ENCODE peak calls at places on chromosomes 5 and 9, in four cellular contexts. U is IMR-90, C is K562, Z is GM23248. J is an unnamed sample.
A peak's percentile ranks its signal among the peaks of the same experiment; 100 is the strongest.

GRCh38 chr9:119675951-119676350 is 306.7 kb upstream of the BRINP1 start:
- DNase-seq in U (no peak), C (no peak), Z (no peak), J (no peak)

GRCh38 chr5:159899067-159900049 is 16.9 kb upstream of the ADRA1B start:
- DNase-seq in U (peak; percentile 70), C (no peak), Z (peak; percentile 73), J (no peak)

GRCh38 chr5:34598177-34598794 is 57.8 kb upstream of the RAI14 start:
- DNase-seq in U (peak; percentile 96), C (no peak), Z (peak; percentile 95), J (no peak)

GRCh38 chr5:56460681-56461191 is 227.6 kb upstream of the ANKRD55 start:
- DNase-seq in U (no peak), C (no peak), Z (no peak), J (no peak)

GRCh38 chr5:90248640-90249039 is 160.9 kb downstream of the CETN3 start:
- DNase-seq in U (no peak), C (no peak), Z (no peak), J (no peak)

GRCh38 chr9:77575785-77576184 is 72.3 kb downstream of the GNA14 start:
- DNase-seq in U (peak; percentile 16), C (peak; percentile 33), Z (peak; percentile 39), J (peak; percentile 81)

GRCh38 chr5:61625682-61626620 is 293.9 kb downstream of the ZSWIM6 start:
- DNase-seq in U (peak; percentile 11), C (peak; percentile 15), Z (peak; percentile 66), J (no peak)

GRCh38 chr5:163861670-163862069 is 356.3 kb downstream of the MAT2B start:
- DNase-seq in U (no peak), C (no peak), Z (no peak), J (no peak)

GRCh38 chr9:108683245-108683644 is 172.5 kb downstream of the ACTL7B start:
- DNase-seq in U (no peak), C (no peak), Z (no peak), J (no peak)

GRCh38 chr5:176716320-176716719 is 69.0 kb downstream of the TSPAN17 start:
- DNase-seq in U (peak; percentile 77), C (no peak), Z (peak; percentile 65), J (no peak)

GRCh38 chr5:63439537-63439936 is 522.7 kb downstream of the HTR1A start:
- DNase-seq in U (no peak), C (no peak), Z (no peak), J (no peak)

GRCh38 chr5:171092194-171092593 is 216.9 kb upstream of the TLX3 start:
- DNase-seq in U (peak; percentile 68), C (no peak), Z (peak; percentile 37), J (no peak)

GRCh38 chr9:112380102-112380581 is at the start of gene HSDL2:
- DNase-seq in U (peak; percentile 28), C (no peak), Z (peak; percentile 78), J (peak; percentile 72)

DNA sequence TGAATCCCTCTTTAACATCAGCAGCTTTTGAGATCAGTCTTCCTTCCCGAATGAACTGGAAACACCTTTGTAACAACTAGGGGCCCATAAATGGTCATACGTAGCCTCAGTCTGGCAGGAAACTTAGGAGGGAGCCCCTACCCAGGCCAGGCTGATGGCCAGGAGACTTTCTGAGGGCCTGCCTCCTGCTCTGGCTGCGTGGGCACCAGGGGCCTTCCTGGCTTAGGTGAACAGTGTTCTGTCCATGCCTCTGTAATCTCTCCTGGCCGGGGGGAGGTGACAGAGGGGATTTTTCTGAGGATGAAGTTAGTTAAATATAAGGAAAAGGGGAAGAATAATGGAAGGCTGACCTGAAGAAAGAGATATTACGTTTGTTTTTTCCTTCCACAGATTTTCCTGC is 843 bp upstream of the FSTL4 start:
- DNase-seq in U (no peak), C (no peak), Z (no peak), J (no peak)
- H3K27me3 ChIP-seq in U (peaks cover 39% of the 10 kb centered on the region), C (peaks cover 2% of the 10 kb centered on the region), Z (peaks cover 67% of the 10 kb centered on the region), J (no peaks in the 10 kb centered on the region)

GRCh38 chr9:86859056-86859455 is 88.2 kb downstream of the GAS1 start:
- DNase-seq in U (no peak), C (no peak), Z (no peak), J (no peak)
- H3K4me2 ChIP-seq in U (no peak overlapping the region), C (no peak overlapping the region), Z (no peak overlapping the region), J (no peak overlapping the region)

GRCh38 chr5:73450672-73451217 is 2.2 kb upstream of the FOXD1 start:
- DNase-seq in U (peak; percentile 52), C (no peak), Z (peak; percentile 67), J (no peak)

GRCh38 chr5:73450041-73450598 is 1.5 kb upstream of the FOXD1 start:
- DNase-seq in U (no peak), C (no peak), Z (peak; percentile 1), J (no peak)

GRCh38 chr5:73448451-73449136 is at the start of gene FOXD1:
- DNase-seq in U (peak; percentile 97), C (peak; percentile 48), Z (peak; percentile 99), J (peak; percentile 79)

GRCh38 chr5:73452215-73452614 is 3.6 kb upstream of the FOXD1 start:
- DNase-seq in U (no peak), C (no peak), Z (no peak), J (no peak)

GRCh38 chr5:73451218-73452130 is 2.9 kb upstream of the FOXD1 start:
- DNase-seq in U (peak; percentile 59), C (peak; percentile 73), Z (peak; percentile 88), J (no peak)
- H3K27me3 ChIP-seq in U (peaks cover 8% of the 10 kb centered on the region), C (peaks cover 41% of the 10 kb centered on the region), Z (no peaks in the 10 kb centered on the region), J (no peaks in the 10 kb centered on the region)

GRCh38 chr5:132095745-132096084 is 22.1 kb downstream of the CSF2 start:
- DNase-seq in U (no peak), C (no peak), Z (no peak), J (no peak)
- H3K4me2 ChIP-seq in U (no peak overlapping the region), C (no peak overlapping the region), Z (peak overlapping the region; percentile 73), J (no peak overlapping the region)

GRCh38 chr5:50969207-50970145 is 303.0 kb downstream of the PARP8 start:
- DNase-seq in U (no peak), C (no peak), Z (peak; percentile 23), J (no peak)

GRCh38 chr5:50968296-50969206 is 302.1 kb downstream of the PARP8 start:
- DNase-seq in U (no peak), C (no peak), Z (peak; percentile 9), J (peak; percentile 16)

GRCh38 chr5:50966986-50967385 is 300.5 kb downstream of the PARP8 start:
- DNase-seq in U (no peak), C (no peak), Z (no peak), J (no peak)

GRCh38 chr5:50965621-50966362 is 299.4 kb downstream of the PARP8 start:
- DNase-seq in U (no peak), C (no peak), Z (no peak), J (no peak)

GRCh38 chr5:50967388-50968039 is 301.1 kb downstream of the PARP8 start:
- DNase-seq in U (no peak), C (no peak), Z (peak; percentile 23), J (no peak)
- H3K27me3 ChIP-seq in U (peaks cover 71% of the 10 kb centered on the region), C (peaks cover 6% of the 10 kb centered on the region), Z (peaks cover 74% of the 10 kb centered on the region), J (no peaks in the 10 kb centered on the region)

GRCh38 chr5:80569086-80569960 is 757 bp downstream of the ANKRD34B start:
- DNase-seq in U (no peak), C (no peak), Z (no peak), J (no peak)
- H3K4me2 ChIP-seq in U (peak overlapping the region; percentile 56), C (no peak overlapping the region), Z (peak overlapping the region; percentile 23), J (no peak overlapping the region)

GRCh38 chr9:129667378-129667777 is 1.9 kb downstream of the PRRX2 start:
- DNase-seq in U (no peak), C (no peak), Z (no peak), J (no peak)

GRCh38 chr9:129665008-129665771 is at the start of gene PRRX2:
- DNase-seq in U (peak; percentile 43), C (peak; percentile 69), Z (peak; percentile 94), J (no peak)

GRCh38 chr9:129667850-129668249 is 2.4 kb downstream of the PRRX2 start:
- DNase-seq in U (no peak), C (no peak), Z (peak; percentile 81), J (no peak)

GRCh38 chr9:129665814-129666511 is 516 bp downstream of the PRRX2 start:
- DNase-seq in U (no peak), C (no peak), Z (peak; percentile 64), J (no peak)

DNA sequence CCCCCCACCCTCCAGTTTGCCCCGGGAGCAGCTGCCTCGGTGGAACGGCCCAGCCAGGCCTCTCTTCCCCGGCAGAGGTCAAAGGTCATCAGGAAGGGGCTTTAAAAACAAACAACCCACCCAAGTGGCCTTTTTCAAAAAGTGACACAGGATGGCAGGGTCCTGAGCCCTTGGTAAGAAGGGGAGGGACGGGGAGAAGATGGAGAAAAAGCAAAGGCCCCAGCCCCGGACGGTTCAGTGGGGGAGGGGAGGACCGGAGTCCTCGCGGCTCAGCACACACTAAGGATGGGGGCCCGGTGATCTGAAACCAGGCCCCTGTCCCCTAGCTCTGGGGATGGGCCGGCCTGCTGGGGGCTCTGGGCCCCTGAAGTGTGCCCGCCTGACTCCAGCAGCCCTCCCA is 1.1 kb downstream of the PRRX2 start:
- DNase-seq in U (no peak), C (no peak), Z (peak; percentile 48), J (no peak)
- H3K27me3 ChIP-seq in U (no peaks in the 10 kb centered on the region), C (peaks cover 21% of the 10 kb centered on the region), Z (no peaks in the 10 kb centered on the region), J (no peaks in the 10 kb centered on the region)